ENCODE peak calls at places on chromosome 2, in ten cellular contexts. H is tibial nerve, U is endothelial cell, X is body of pancreas, Y is choroid plexus epithelial cell, K is prostate gland, O is AG09309, I is heart left ventricle, G is astrocyte of the cerebellum, Z is Caco-2. J is an unnamed sample.

GRCh38 chr2:103132536-103133217 is 370.8 kb downstream of the TMEM182 start:
- DNase-seq in H (no peak), U (no peak), X (no peak), Y (no peak), K (no peak), O (no peak), I (no peak), G (no peak), Z (no peak), J (no peak)

GRCh38 chr2:97911210-97911921 is 84.4 kb downstream of the TMEM131 start:
- DNase-seq in H (no peak), U (no peak), X (no peak), Y (peak), K (no peak), O (no peak), I (no peak), G (no peak), Z (no peak), J (no peak)

GRCh38 chr2:110804915-110805314 is 72.5 kb downstream of the ACOXL start:
- DNase-seq in H (no peak), U (no peak), X (no peak), Y (no peak), K (no peak), O (no peak), I (no peak), G (no peak), Z (no peak), J (no peak)

GRCh38 chr2:12397861-12398260 is 318.9 kb upstream of the TRIB2 start:
- DNase-seq in H (no peak), U (no peak), X (no peak), Y (no peak), K (no peak), O (no peak), I (peak), G (no peak), Z (no peak), J (no peak)

GRCh38 chr2:233844064-233844807 is 10.1 kb downstream of the HJURP start:
- DNase-seq in H (no peak), U (no peak), X (no peak), Y (no peak), K (no peak), O (no peak), I (no peak), G (no peak), Z (no peak), J (no peak)

GRCh38 chr2:233113114-233113452 is 52.9 kb downstream of the INPP5D start:
- DNase-seq in H (no peak), U (no peak), X (no peak), Y (no peak), K (no peak), O (no peak), I (no peak), G (no peak), Z (no peak), J (no peak)

GRCh38 chr2:71749671-71750101 is 296.3 kb downstream of the DYSF start:
- DNase-seq in H (no peak), U (no peak), X (no peak), Y (peak), K (peak), O (peak), I (no peak), G (peak), Z (no peak), J (peak)

GRCh38 chr2:109422071-109422757 is 191.6 kb downstream of the SEPTIN10 start:
- DNase-seq in H (no peak), U (no peak), X (no peak), Y (no peak), K (no peak), O (no peak), I (no peak), G (no peak), Z (no peak), J (no peak)

GRCh38 chr2:3313845-3314375 is 63.7 kb downstream of the EIPR1 start:
- DNase-seq in H (no peak), U (no peak), X (no peak), Y (peak), K (no peak), O (no peak), I (no peak), G (no peak), Z (no peak), J (no peak)

GRCh38 chr2:40095003-40095402 is 315.9 kb upstream of the THUMPD2 start:
- DNase-seq in H (no peak), U (no peak), X (no peak), Y (peak), K (no peak), O (no peak), I (no peak), G (peak), Z (no peak), J (peak)

GRCh38 chr2:39492095-39492590 is 55.1 kb upstream of the MAP4K3 start:
- DNase-seq in H (no peak), U (no peak), X (no peak), Y (peak), K (no peak), O (peak), I (no peak), G (peak), Z (peak), J (peak)

GRCh38 chr2:149191915-149192314 is 138.5 kb upstream of the LYPD6 start:
- DNase-seq in H (no peak), U (no peak), X (no peak), Y (no peak), K (no peak), O (no peak), I (no peak), G (no peak), Z (no peak), J (no peak)

GRCh38 chr2:6423944-6424343 is 441.8 kb downstream of the CMPK2 start:
- DNase-seq in H (no peak), U (no peak), X (no peak), Y (peak), K (no peak), O (no peak), I (no peak), G (no peak), Z (no peak), J (no peak)

GRCh38 chr2:241931084-241931975 is 61.8 kb downstream of the RTP5 start:
- DNase-seq in H (no peak), U (no peak), X (no peak), Y (no peak), K (no peak), O (no peak), I (no peak), G (no peak), Z (no peak), J (no peak)

GRCh38 chr2:68692511-68692910 is 42.1 kb upstream of the ARHGAP25 start:
- DNase-seq in H (no peak), U (no peak), X (no peak), Y (no peak), K (no peak), O (no peak), I (no peak), G (no peak), Z (no peak), J (no peak)

GRCh38 chr2:228987441-228988155 is 283.5 kb downstream of the PID1 start:
- DNase-seq in H (no peak), U (no peak), X (no peak), Y (no peak), K (no peak), O (no peak), I (no peak), G (no peak), Z (no peak), J (no peak)

GRCh38 chr2:161206491-161207032 is 46.3 kb downstream of the TANK start:
- DNase-seq in H (no peak), U (no peak), X (no peak), Y (peak), K (no peak), O (peak), I (no peak), G (no peak), Z (no peak), J (peak)

GRCh38 chr2:191869178-191869577 is 22.3 kb upstream of the CAVIN2 start:
- DNase-seq in H (no peak), U (peak), X (no peak), Y (peak), K (no peak), O (no peak), I (no peak), G (no peak), Z (peak), J (no peak)

GRCh38 chr2:85935746-85936208 is 47.0 kb upstream of the ST3GAL5 start:
- DNase-seq in H (no peak), U (no peak), X (no peak), Y (peak), K (no peak), O (no peak), I (no peak), G (peak), Z (peak), J (peak)

GRCh38 chr2:66843856-66844255 is 408.9 kb downstream of the MEIS1 start:
- DNase-seq in H (no peak), U (no peak), X (no peak), Y (no peak), K (no peak), O (no peak), I (no peak), G (no peak), Z (no peak), J (no peak)

DNA sequence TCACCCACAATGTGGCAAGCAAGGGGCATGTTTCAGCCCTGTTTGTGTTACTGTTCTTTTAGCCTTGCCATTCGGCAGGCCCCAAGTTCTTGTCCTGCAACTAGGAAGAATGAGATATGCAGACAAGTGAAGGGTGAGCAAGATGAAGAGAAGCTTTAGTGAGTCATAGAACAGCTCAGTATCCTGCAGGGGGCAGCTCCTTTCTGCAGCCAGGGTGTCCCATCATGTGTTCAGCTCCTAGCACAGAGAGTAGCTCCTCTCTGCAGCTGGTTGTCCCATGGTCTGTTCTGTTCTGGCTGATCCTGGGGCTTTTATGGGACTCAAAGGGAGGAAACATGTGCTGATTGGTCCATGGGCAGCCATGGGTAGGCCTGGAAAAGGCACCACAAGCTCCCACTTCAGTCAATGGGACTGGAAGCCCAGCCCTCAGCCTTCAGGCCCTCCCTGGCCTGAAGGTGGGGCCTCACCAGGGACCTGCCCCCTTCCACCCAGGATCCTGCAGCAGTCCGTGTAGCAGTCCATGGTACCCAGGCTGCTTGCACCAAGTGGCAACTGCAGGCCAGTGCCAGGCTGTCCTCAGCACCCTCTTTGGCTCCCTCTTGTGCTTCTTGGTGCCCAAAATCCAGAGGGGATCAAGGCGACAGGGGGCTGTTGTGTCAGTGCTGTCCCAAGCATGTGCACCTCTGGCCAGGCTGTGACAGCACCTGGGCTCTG is 326.4 kb downstream of the NR4A2 start:
- DNase-seq in H (no peak), U (no peak), X (no peak), Y (no peak), K (no peak), O (no peak), I (no peak), G (no peak), Z (peak), J (peak)
- TF ChIP-seq CTCF in H (no peak), U (no peak), X (no peak), Y (no peak), K (no peak), O (no peak), I (no peak), G (no peak), Z (no peak), J (no peak)

GRCh38 chr2:152047826-152048476 is 50.9 kb downstream of the CACNB4 start:
- DNase-seq in H (no peak), U (no peak), X (no peak), Y (no peak), K (no peak), O (no peak), I (no peak), G (no peak), Z (no peak), J (no peak)
- TF ChIP-seq CTCF in H (no peak), U (peak), X (no peak), Y (peak), K (no peak), O (peak), I (peak), G (peak), Z (peak), J (peak)

GRCh38 chr2:231926180-231926741 is at the start of gene NPPC:
- DNase-seq in H (no peak), U (peak), X (peak), Y (peak), K (peak), O (no peak), I (peak), G (no peak), Z (peak), J (peak)
- TF ChIP-seq CTCF in H (no peak), U (peak), X (no peak), Y (peak), K (no peak), O (no peak), I (no peak), G (peak), Z (peak), J (peak)

GRCh38 chr2:112958428-112959108 is 19.2 kb upstream of the IL36G start:
- DNase-seq in H (peak), U (peak), X (peak), Y (peak), K (peak), O (peak), I (no peak), G (peak), Z (peak), J (peak)

GRCh38 chr2:112962308-112963175 is 15.3 kb upstream of the IL36G start:
- DNase-seq in H (no peak), U (no peak), X (no peak), Y (no peak), K (no peak), O (no peak), I (no peak), G (no peak), Z (no peak), J (no peak)

GRCh38 chr2:112960230-112960825 is 17.5 kb upstream of the IL36G start:
- DNase-seq in H (no peak), U (no peak), X (no peak), Y (no peak), K (no peak), O (no peak), I (no peak), G (no peak), Z (no peak), J (no peak)

GRCh38 chr2:112957511-112957910 is 20.3 kb upstream of the IL36G start:
- DNase-seq in H (no peak), U (no peak), X (no peak), Y (no peak), K (no peak), O (no peak), I (no peak), G (no peak), Z (no peak), J (peak)

DNA sequence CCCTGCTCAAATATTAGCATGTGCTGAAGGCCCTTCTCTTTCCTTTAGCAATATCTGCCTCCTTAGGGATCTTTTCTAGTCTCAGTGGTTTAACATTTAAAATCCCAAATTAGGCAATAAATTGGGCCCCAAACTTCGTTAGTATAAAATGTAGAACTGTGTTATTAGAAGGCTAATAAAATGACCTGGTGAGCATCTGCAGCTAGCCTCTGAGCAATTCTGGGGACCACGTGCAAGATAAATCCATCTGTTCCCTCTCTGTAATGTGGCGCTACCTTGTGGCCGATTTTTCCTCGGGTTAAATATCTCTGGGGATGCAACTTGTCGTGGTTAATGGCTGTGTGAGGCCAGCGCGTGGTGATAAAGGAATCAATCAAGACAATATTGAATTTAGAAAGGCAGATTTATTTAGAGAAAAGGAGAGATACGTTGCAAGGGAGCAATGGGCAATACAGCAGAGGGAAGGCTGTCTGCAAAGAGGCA is 18.7 kb upstream of the IL36G start:
- DNase-seq in H (no peak), U (peak), X (no peak), Y (no peak), K (no peak), O (no peak), I (no peak), G (no peak), Z (peak), J (peak)
- TF ChIP-seq CTCF in H (no peak), U (peak), X (peak), Y (no peak), K (peak), O (no peak), I (no peak), G (no peak), Z (no peak), J (peak)

GRCh38 chr2:200003444-200003843 is 48.1 kb downstream of the MAIP1 start:
- DNase-seq in H (no peak), U (no peak), X (no peak), Y (peak), K (no peak), O (no peak), I (no peak), G (peak), Z (no peak), J (no peak)
- TF ChIP-seq CTCF in H (no peak), U (no peak), X (no peak), Y (no peak), K (no peak), O (no peak), I (no peak), G (no peak), Z (no peak), J (no peak)

GRCh38 chr2:238280083-238280816 is 8.2 kb downstream of the PER2 start:
- DNase-seq in H (no peak), U (no peak), X (no peak), Y (no peak), K (no peak), O (no peak), I (no peak), G (no peak), Z (no peak), J (no peak)

GRCh38 chr2:238278626-238279323 is 9.6 kb downstream of the PER2 start:
- DNase-seq in H (no peak), U (no peak), X (peak), Y (no peak), K (no peak), O (no peak), I (no peak), G (no peak), Z (no peak), J (no peak)

GRCh38 chr2:238279324-238279682 is 9.1 kb downstream of the PER2 start:
- DNase-seq in H (no peak), U (no peak), X (no peak), Y (no peak), K (no peak), O (no peak), I (no peak), G (no peak), Z (no peak), J (no peak)

GRCh38 chr2:238274152-238274865 is 14.1 kb downstream of the PER2 start:
- DNase-seq in H (no peak), U (no peak), X (no peak), Y (no peak), K (no peak), O (no peak), I (no peak), G (no peak), Z (no peak), J (no peak)

GRCh38 chr2:238277695-238278094 is 10.7 kb downstream of the PER2 start:
- DNase-seq in H (no peak), U (no peak), X (peak), Y (no peak), K (no peak), O (no peak), I (no peak), G (no peak), Z (no peak), J (no peak)
- TF ChIP-seq CTCF in H (no peak), U (no peak), X (no peak), Y (peak), K (no peak), O (no peak), I (no peak), G (peak), Z (no peak), J (no peak)

GRCh38 chr2:234969329-234970157 is 17.7 kb downstream of the SH3BP4 start:
- DNase-seq in H (no peak), U (no peak), X (no peak), Y (no peak), K (no peak), O (no peak), I (no peak), G (no peak), Z (no peak), J (no peak)

GRCh38 chr2:234973008-234973407 is 21.2 kb downstream of the SH3BP4 start:
- DNase-seq in H (no peak), U (no peak), X (no peak), Y (no peak), K (no peak), O (no peak), I (no peak), G (no peak), Z (no peak), J (peak)

GRCh38 chr2:234970467-234970866 is 18.6 kb downstream of the SH3BP4 start:
- DNase-seq in H (no peak), U (no peak), X (no peak), Y (peak), K (no peak), O (peak), I (no peak), G (no peak), Z (peak), J (peak)

GRCh38 chr2:234968633-234969328 is 17.0 kb downstream of the SH3BP4 start:
- DNase-seq in H (no peak), U (no peak), X (no peak), Y (no peak), K (no peak), O (no peak), I (no peak), G (no peak), Z (no peak), J (no peak)

DNA sequence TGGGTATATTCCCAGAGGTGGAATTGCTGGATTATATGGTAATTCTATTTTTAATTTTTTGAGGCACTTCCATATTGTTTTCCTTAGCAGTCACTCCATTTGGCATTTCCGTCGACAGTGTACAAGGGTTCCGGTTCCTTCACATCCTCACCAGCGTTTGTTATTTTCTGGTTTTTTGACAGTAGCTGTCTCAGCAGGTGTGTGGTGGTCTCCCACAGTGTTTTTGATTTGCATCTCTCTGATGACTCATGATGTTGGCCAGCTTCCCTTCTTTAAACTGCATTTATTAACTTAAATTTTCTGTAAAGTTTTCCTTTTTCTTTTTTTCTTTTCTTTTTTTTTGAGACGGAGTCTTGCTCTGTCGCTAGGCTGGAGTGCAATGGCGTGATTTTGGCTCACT is 19.7 kb downstream of the SH3BP4 start:
- DNase-seq in H (no peak), U (no peak), X (no peak), Y (no peak), K (no peak), O (no peak), I (no peak), G (no peak), Z (no peak), J (no peak)
- TF ChIP-seq CTCF in H (no peak), U (no peak), X (no peak), Y (no peak), K (no peak), O (no peak), I (no peak), G (no peak), Z (no peak), J (no peak)

DNA sequence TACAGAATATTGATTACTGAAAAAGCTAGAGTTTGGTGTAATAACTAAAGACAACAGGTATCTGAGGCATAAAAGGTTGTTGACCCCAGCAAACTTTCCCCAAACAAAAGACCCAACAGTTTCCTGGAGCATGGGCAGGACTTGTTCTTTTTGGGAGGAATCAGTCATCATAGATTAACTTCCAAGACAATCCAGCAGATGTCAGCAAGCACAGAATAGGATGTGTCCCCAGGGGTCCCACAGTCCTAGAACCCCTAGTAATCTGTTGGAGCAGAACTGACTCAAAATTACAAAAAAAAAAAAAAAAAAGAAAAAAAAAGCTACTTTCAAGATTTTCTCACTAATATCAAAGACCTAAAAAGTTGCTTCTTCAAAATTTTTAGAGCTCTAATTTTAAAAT is 564.7 kb upstream of the SLC39A10 start:
- DNase-seq in H (no peak), U (no peak), X (no peak), Y (peak), K (no peak), O (no peak), I (no peak), G (no peak), Z (no peak), J (no peak)
- TF ChIP-seq CTCF in H (no peak), U (no peak), X (no peak), Y (peak), K (no peak), O (no peak), I (no peak), G (no peak), Z (peak), J (no peak)